ENCODE peak calls at places on chromosomes 7 and 10, in eight cellular contexts. F is stomach, K is left lung, S is MM.1S, D is bronchial epithelial cell, X is mammary epithelial cell, L is PC-3, J is AG09309. I is an unnamed sample.

GRCh38 chr10:72615985-72616384 is 9.9 kb downstream of the MICU1 start:
- DNase-seq in J (no peak), K (no peak), F (no peak), D (no peak), X (no peak), S (no peak), L (no peak), I (no peak)

GRCh38 chr10:71694567-71694968 is 25.0 kb downstream of the C10orf105 start:
- DNase-seq in F (peak), X (no peak), D (no peak), J (no peak), L (no peak), S (peak), K (peak), I (no peak)

GRCh38 chr10:31928531-31929259 is at the start of gene ARHGAP12:
- DNase-seq in D (peak), L (peak), S (peak), K (peak), J (no peak), X (peak), F (peak), I (peak)

GRCh38 chr7:1318661-1319060 is 86.0 kb downstream of the UNCX start:
- DNase-seq in D (no peak), L (no peak), X (no peak), J (no peak), S (no peak), K (no peak), F (no peak), I (no peak)

GRCh38 chr7:73716318-73716890 is 3.1 kb downstream of the STX1A start:
- DNase-seq in D (no peak), S (no peak), F (no peak), L (no peak), K (no peak), J (no peak), X (no peak), I (no peak)

GRCh38 chr10:124316316-124316715 is 102.4 kb downstream of the OAT start:
- DNase-seq in K (no peak), X (no peak), S (no peak), J (no peak), D (no peak), L (no peak), F (no peak), I (no peak)

GRCh38 chr10:5540080-5540479 is 15.3 kb downstream of the CALML3 start:
- DNase-seq in L (no peak), X (no peak), K (peak), F (peak), D (no peak), J (no peak), S (no peak), I (no peak)

GRCh38 chr7:51189777-51190176 is 126.8 kb downstream of the COBL start:
- DNase-seq in X (no peak), L (no peak), K (no peak), J (no peak), S (no peak), F (no peak), D (no peak), I (no peak)

GRCh38 chr7:73758581-73759138 is 11.4 kb downstream of the CLDN3 start:
- DNase-seq in D (no peak), J (no peak), F (no peak), K (no peak), S (no peak), X (no peak), L (no peak), I (no peak)

GRCh38 chr7:151641587-151641986 is 121.9 kb upstream of the RHEB start:
- DNase-seq in F (no peak), X (no peak), K (no peak), J (no peak), L (no peak), S (no peak), D (no peak), I (no peak)

DNA sequence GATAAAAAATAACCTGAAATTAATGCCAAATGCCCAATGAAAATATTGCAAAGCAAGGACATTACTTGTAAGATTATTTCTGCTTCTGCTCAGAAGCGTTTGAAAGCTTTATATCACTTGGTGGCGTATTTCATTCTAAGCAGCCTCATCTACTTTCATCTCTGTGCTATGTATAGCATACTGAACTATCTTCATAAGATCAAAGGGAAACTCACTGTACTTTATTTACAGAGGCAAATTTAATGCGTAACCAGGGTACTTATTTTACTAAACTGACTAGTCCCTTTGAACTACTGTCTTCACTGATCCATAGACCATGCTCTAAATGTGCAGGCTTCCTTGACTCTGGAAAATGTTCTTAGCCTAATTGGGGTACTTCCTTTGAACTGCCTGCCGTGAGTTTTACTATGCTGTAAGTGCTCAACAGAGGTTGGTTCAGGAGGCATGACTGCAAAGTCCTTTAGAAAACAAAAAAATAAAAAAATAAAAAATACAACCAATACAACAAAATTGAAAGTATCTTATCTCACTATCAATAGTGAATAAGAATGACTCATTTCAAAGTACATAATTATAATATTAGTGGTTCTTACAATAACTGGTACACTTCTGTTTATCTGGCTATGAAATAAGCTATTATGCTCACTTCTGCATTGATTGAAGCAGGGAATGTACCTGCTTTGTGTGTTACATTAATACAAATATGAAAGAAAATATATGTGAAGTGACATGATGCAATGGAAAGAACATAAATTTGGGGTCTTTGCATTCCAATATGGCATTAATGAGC is 41.0 kb upstream of the TSPAN12 start:
- DNase-seq in S (no peak), K (no peak), X (no peak), F (no peak), L (no peak), J (no peak), D (no peak), I (no peak)
- TF ChIP-seq CTCF in S (no peak), K (no peak), X (no peak), F (no peak), L (no peak), J (no peak), D (no peak), I (no peak)

DNA sequence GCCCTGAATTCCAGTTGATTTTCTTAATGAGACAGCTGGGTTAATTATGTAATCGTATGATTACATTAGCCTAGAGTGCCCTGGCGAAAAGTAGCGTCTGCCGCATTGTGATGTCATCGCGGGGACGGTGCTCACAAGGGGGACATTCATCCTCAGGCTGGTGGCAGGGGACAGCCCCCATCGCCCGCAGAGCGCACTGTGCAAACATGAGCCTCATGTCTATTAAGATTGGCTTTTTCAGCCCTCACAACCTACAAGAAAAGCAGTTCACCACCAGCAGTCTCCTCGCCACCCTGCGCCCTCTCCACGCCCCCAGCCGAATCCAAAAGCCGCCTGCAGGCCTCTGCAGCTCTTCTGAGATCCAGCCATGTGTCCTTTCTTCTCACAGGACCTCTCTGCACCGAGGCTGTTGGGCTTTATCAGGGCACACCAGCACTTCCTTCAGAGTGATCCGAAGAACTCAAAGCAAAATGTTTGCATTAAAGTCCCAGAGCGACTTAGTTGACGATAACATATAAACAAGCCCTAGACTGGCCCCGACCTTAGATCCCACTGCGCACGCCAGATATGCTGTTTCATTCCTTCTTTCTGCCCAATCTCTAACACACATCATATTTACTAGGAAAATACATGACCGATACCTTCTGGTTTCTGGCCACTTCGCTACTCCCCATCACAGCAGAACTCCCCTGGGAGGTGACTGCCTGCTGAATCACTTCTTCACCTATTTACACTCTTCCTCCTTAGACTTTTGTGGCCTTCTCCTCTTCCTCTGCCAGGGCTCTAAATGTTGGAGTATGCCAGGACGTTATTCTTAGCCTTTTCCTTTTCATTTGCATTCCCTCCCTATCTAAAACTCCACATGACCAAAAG is 206.1 kb upstream of the SH2B2 start:
- DNase-seq in S (no peak), L (peak), K (no peak), D (no peak), J (no peak), F (no peak), X (no peak), I (no peak)
- TF ChIP-seq CTCF in S (no peak), L (no peak), K (no peak), D (no peak), J (no peak), F (no peak), X (no peak), I (no peak)

DNA sequence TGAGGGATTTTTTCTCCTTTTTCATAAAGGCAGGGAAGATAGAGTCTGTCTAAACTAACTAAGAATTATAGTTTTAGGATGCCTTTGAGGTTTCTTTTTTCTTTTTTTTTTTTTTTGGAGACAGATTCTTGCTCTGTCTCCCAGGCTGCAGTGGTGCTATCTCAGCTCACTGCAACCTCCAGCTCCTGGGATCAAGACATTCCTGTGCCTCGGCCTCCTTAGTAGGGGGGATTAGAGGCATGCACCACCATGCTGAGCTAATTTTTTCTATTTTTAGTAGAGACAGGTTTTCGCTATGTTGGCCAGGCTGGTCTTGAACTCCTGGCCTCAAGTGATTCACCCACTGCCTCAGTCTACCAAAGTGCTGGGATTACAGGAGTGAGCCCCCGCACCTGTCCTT is 239.7 kb downstream of the KCND2 start:
- DNase-seq in K (no peak), L (no peak), S (no peak), X (no peak), J (no peak), D (no peak), F (no peak), I (no peak)
- TF ChIP-seq CTCF in K (no peak), L (no peak), S (no peak), X (no peak), J (no peak), D (no peak), F (no peak), I (no peak)

GRCh38 chr7:134690016-134690415 is 43.4 kb downstream of the BPGM start:
- DNase-seq in X (no peak), J (no peak), F (no peak), D (no peak), S (peak), L (peak), K (no peak), I (no peak)
- TF ChIP-seq CTCF in X (peak), J (peak), F (no peak), D (peak), S (peak), L (peak), K (no peak), I (peak)

DNA sequence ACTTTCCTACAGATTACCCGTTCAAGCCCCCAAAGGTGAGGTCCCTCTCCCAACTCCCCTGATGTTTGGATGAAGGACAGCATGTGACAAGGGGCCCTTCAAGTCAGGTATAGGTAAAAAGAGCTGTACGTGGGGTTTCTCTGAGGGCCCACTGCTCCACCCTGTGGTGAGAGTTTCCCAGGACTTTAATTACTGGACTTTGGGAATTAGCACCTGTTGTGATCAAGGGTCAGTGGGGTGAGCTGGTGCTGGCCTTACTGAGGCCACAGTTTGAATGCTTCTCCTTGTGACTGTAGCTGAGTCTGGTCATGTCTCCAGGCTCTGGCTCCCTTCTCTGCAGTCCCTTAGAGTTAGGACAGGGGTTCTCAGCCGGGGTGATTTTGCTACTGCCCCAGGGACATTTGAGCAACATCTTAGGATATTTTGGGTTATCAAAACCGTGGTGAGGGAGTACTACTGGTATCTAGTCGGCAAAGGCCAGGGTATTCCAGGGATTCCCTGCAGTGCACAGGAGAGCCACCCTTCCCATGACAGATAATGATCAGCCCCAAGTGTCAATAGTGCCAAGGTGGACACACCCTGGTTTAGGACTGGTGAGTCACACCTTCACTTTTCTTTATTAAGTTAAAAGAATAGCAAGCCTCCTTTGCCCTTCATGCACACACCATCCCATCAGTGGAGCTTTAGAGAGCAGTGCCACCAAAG is 16.9 kb downstream of the UBE2D4 start:
- DNase-seq in D (peak), X (peak), K (no peak), S (no peak), J (no peak), L (peak), F (peak), I (no peak)
- TF ChIP-seq CTCF in D (peak), X (peak), K (no peak), S (no peak), J (no peak), L (peak), F (no peak), I (no peak)

DNA sequence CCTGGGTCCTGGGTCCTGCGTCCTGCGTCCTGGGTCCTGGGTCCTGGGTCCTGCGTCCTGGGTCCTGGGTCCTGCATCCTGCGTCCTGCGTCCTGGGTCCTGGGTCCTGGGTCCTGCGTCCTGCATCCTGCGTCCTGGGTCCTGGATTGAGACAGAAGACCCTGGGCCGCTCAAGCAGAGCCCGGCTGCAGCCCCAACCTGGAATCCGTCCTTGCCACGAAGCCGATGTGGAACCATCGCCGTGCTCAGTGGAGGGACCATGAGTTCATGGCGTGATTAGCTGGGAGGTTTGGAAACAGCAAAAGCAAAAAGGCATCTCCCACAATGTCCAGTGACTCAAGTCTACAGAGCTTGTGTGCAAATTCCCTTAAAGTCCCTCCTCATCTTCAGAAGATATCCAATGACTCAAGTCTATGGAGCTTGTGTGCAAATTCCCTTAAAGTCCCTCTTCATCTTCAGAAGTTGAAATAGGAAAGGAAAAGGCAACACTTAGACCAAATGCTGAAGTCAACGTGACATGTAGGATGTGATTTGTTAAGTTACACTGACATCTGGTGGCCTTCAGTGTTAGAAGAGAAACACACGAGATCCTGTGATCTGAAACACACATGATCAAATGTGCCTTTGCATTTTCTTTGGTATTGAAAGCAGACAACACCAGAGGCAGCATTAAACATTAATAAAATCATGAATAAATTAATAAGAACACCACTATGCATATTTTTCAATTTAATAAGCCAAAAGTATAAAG is 179.9 kb downstream of the PTPRN2 start:
- DNase-seq in L (peak), F (no peak), K (no peak), X (peak), J (no peak), S (no peak), D (peak), I (no peak)
- TF ChIP-seq CTCF in L (peak), F (no peak), K (peak), X (peak), J (no peak), S (peak), D (peak), I (peak)

GRCh38 chr7:108104324-108104723 is 25.8 kb downstream of the LAMB4 start:
- DNase-seq in J (no peak), L (no peak), X (no peak), F (no peak), S (no peak), K (no peak), D (no peak), I (no peak)

GRCh38 chr7:108112683-108113082 is 17.5 kb downstream of the LAMB4 start:
- DNase-seq in J (no peak), S (no peak), D (no peak), F (no peak), L (no peak), K (no peak), X (no peak), I (no peak)

GRCh38 chr7:108114117-108114841 is 15.9 kb downstream of the LAMB4 start:
- DNase-seq in X (peak), K (no peak), L (peak), S (peak), F (no peak), J (no peak), D (peak), I (no peak)

GRCh38 chr7:108108131-108108530 is 22.0 kb downstream of the LAMB4 start:
- DNase-seq in K (no peak), J (no peak), L (no peak), F (no peak), S (no peak), D (no peak), X (no peak), I (no peak)

DNA sequence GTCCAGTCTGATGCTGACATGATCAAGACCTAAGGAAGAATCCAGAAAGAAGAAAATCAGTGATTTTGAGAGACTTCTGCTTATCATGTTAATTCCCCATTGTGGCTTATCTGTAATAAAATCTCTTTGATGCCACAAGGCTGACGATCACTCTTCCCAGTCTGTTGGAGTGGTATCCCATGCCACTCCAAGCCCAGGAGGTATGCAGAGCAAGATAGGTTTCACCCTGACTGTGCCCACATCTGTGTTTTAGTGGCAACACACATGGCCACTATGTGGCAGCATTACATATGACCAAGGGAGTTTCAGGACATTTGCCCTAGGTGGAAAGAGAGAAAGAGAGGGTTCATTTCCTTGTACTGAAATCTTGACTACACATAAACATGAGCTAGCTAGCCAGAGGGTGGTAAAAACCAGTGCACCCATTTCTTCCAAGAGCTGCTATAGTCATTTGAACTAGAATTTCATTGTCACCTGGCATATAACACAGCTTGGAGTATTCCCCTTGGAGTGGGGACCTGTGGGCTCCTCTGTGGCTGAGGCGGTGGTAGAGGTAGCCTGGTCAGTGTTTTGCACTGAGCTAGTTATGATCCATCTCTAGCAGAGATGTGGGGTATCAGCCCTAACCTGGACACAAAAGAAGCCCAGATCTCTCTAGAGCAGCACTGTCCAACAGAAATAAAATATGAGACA is 20.8 kb downstream of the LAMB4 start:
- DNase-seq in X (no peak), D (peak), S (peak), K (no peak), L (peak), F (no peak), J (no peak), I (no peak)
- TF ChIP-seq CTCF in X (peak), D (peak), S (peak), K (no peak), L (peak), F (peak), J (peak), I (peak)

GRCh38 chr10:29897430-29897829 is 162.0 kb downstream of the JCAD start:
- DNase-seq in K (no peak), L (no peak), X (no peak), S (no peak), J (no peak), F (no peak), D (no peak), I (no peak)
- TF ChIP-seq CTCF in K (no peak), L (no peak), X (no peak), S (no peak), J (no peak), F (no peak), D (no peak), I (no peak)

DNA sequence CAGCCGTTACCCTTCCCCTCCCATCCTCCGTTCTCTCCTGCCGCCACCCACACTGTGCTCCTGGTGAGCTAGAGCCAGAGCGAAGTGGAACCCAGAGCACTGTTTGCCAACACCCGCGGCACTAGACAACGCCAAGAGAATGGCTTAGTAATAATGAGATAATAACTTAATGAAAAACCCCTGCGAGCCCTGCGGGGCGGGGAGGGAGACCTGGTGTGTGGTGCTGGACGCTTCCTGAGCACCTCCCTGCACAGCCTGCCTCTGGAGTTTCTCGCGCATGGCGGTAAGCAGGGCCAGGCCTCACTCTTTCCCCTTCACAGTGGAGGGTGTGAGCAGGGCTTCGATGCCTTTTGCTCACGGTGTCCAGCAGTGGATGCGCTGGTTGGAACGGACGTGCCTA is 254.5 kb downstream of the PAXIP1 start:
- DNase-seq in D (no peak), J (no peak), L (no peak), S (no peak), K (no peak), X (no peak), F (no peak), I (no peak)
- TF ChIP-seq CTCF in D (no peak), J (no peak), L (no peak), S (no peak), K (no peak), X (no peak), F (no peak), I (no peak)